ENCODE peak calls at places on chromosomes 11 and 22, in five cellular contexts. J is neural crest cell, Y is C1 segment of cervical spinal cord, L is KG1, T is activated T-cell treated with anti-CD3 and anti-CD28 coated beads for 48 hours. H is an unnamed sample.
A peak's percentile ranks its signal among the peaks of the same experiment; 100 is the strongest.

GRCh38 chr22:46575915-46576555 is 38.6 kb upstream of the CELSR1 start:
- DNase-seq in L (no peak), Y (no peak), J (no peak), T (no peak), H (no peak)

GRCh38 chr22:31248965-31249940 is 37.2 kb downstream of the LIMK2 start:
- DNase-seq in Y (peak; percentile 78), T (no peak), L (no peak), J (no peak), H (no peak)

GRCh38 chr11:72084076-72084475 is 3.4 kb downstream of the LRRC51 start:
- DNase-seq in J (no peak), Y (no peak), L (no peak), T (no peak), H (no peak)

GRCh38 chr11:10603721-10604297 is 35.3 kb upstream of the LYVE1 start:
- DNase-seq in L (no peak), J (no peak), Y (no peak), T (no peak), H (no peak)

GRCh38 chr11:72303179-72303578 is 59.2 kb upstream of the PHOX2A start:
- DNase-seq in J (no peak), L (no peak), T (no peak), Y (no peak), H (no peak)

GRCh38 chr22:38017272-38017920 is 33.0 kb upstream of the SOX10 start:
- DNase-seq in J (no peak), Y (peak; percentile 73), L (no peak), T (no peak), H (peak; percentile 36)

GRCh38 chr11:17529814-17530162 is 14.4 kb downstream of the USH1C start:
- DNase-seq in L (no peak), Y (peak; percentile 29), J (no peak), T (no peak), H (no peak)

GRCh38 chr11:10550988-10551657 is 10.1 kb upstream of the RNF141 start:
- DNase-seq in L (no peak), T (no peak), Y (no peak), J (no peak), H (no peak)

GRCh38 chr22:46762238-46763050 is at the start of gene TBC1D22A:
- DNase-seq in Y (peak; percentile 91), J (peak; percentile 90), L (peak; percentile 86), T (peak; percentile 93), H (peak; percentile 89)

GRCh38 chr11:17752144-17752543 is 17.6 kb downstream of the KCNC1 start:
- DNase-seq in L (no peak), J (no peak), Y (no peak), T (no peak), H (no peak)

GRCh38 chr11:30244255-30244654 is 13.4 kb downstream of the FSHB start:
- DNase-seq in L (no peak), J (no peak), Y (no peak), T (no peak), H (no peak)

GRCh38 chr22:46501701-46502100 is 35.7 kb downstream of the CELSR1 start:
- DNase-seq in L (no peak), J (no peak), T (no peak), Y (no peak), H (no peak)

GRCh38 chr11:134664863-134665535 is 253.0 kb upstream of the B3GAT1 start:
- DNase-seq in T (no peak), Y (no peak), L (no peak), J (no peak), H (no peak)

GRCh38 chr11:75033916-75034315 is 45.2 kb downstream of the NEU3 start:
- DNase-seq in Y (no peak), L (no peak), T (no peak), J (no peak), H (no peak)

GRCh38 chr11:134539285-134539684 is 127.2 kb upstream of the B3GAT1 start:
- DNase-seq in L (no peak), T (no peak), Y (no peak), J (no peak), H (no peak)

GRCh38 chr11:43969543-43969942 is 27.1 kb downstream of the C11orf96 start:
- DNase-seq in T (no peak), J (no peak), Y (no peak), L (no peak), H (no peak)

GRCh38 chr11:33125025-33125424 is 36.3 kb downstream of the CSTF3 start:
- DNase-seq in T (no peak), L (no peak), Y (no peak), J (no peak), H (no peak)

GRCh38 chr11:65298131-65298535 is 16.5 kb upstream of the CDC42EP2 start:
- DNase-seq in T (no peak), Y (peak; percentile 62), J (no peak), L (no peak), H (no peak)

GRCh38 chr22:35219012-35219411 is 38.3 kb upstream of the HMGXB4 start:
- DNase-seq in J (no peak), Y (no peak), T (no peak), L (no peak), H (no peak)

GRCh38 chr11:22244986-22245592 is 52.2 kb downstream of the ANO5 start:
- DNase-seq in L (no peak), J (peak; percentile 7), T (no peak), Y (no peak), H (peak; percentile 3)

GRCh38 chr11:96096360-96096759 is 172.5 kb upstream of the MTMR2 start:
- DNase-seq in J (no peak), L (no peak), T (no peak), Y (no peak), H (no peak)